ENCODE peak calls at places on chromosome 6, in five cellular contexts. W is D341Med, P is suprapubic skin, Y is SW 1271, U is NCI-H2029 treated with DMSO at 0.1 percent for 48 hours. J is an unnamed sample.

GRCh38 chr6:35058827-35059522 is 82.2 kb downstream of the TCP11 start:
- DNase-seq in U (no peak), W (no peak), Y (no peak), P (no peak), J (no peak)

GRCh38 chr6:10381133-10381829 is 33.6 kb downstream of the TFAP2A start:
- DNase-seq in Y (no peak), U (no peak), W (peak; percentile 48), P (no peak), J (no peak)

GRCh38 chr6:112443666-112444065 is 96.5 kb downstream of the RFPL4B start:
- DNase-seq in U (no peak), P (peak; percentile 65), W (no peak), Y (no peak), J (no peak)

GRCh38 chr6:170152111-170152926 is 138.6 kb downstream of the DLL1 start:
- DNase-seq in Y (no peak), W (no peak), U (peak; percentile 61), P (peak; percentile 72), J (no peak)

GRCh38 chr6:11912420-11912819 is 99.7 kb upstream of the HIVEP1 start:
- DNase-seq in W (no peak), U (no peak), P (no peak), Y (no peak), J (no peak)

GRCh38 chr6:160348552-160349441 is 619 bp downstream of the SLC22A3 start:
- DNase-seq in W (no peak), U (peak; percentile 34), Y (no peak), P (no peak), J (no peak)

GRCh38 chr6:125747589-125748533 is 1.6 kb upstream of the HEY2 start:
- DNase-seq in U (peak; percentile 85), W (peak; percentile 63), P (peak; percentile 77), Y (no peak), J (no peak)

GRCh38 chr6:138545621-138545980 is 46.3 kb upstream of the NHSL1 start:
- DNase-seq in W (peak; percentile 31), U (no peak), P (peak; percentile 83), Y (no peak), J (no peak)

GRCh38 chr6:154257074-154257473 is 99.5 kb downstream of the IPCEF1 start:
- DNase-seq in W (no peak), U (no peak), Y (no peak), P (no peak), J (no peak)

GRCh38 chr6:35736293-35736894 is 438 bp upstream of the ARMC12 start:
- DNase-seq in Y (peak; percentile 33), P (peak; percentile 89), U (peak; percentile 3), W (peak; percentile 80), J (peak; percentile 79)

GRCh38 chr6:126152346-126152745 is 166.0 kb downstream of the TRMT11 start:
- DNase-seq in Y (no peak), P (no peak), U (no peak), W (peak; percentile 56), J (no peak)

GRCh38 chr6:57222684-57223077 is 574 bp upstream of the RAB23 start:
- DNase-seq in Y (no peak), W (no peak), U (no peak), P (no peak), J (no peak)